ENCODE peak calls at places on chromosomes 6 and 20, in four cellular contexts. G, A, N and M are unnamed samples.

GRCh38 chr6:76697585-76697984 is 625.1 kb upstream of the IMPG1 start:
- DNase-seq in A (no peak), G (no peak), N (peak; percentile 31), M (no peak)

GRCh38 chr6:87541041-87541440 is 48.7 kb downstream of the RARS2 start:
- DNase-seq in N (no peak), G (no peak), A (no peak), M (no peak)

GRCh38 chr6:154319231-154319858 is 37.3 kb downstream of the IPCEF1 start:
- DNase-seq in G (no peak), N (no peak), A (peak; percentile 16), M (peak; percentile 70)

GRCh38 chr20:63380346-63380870 is 19.3 kb upstream of the CHRNA4 start:
- DNase-seq in A (no peak), N (no peak), G (no peak), M (no peak)

GRCh38 chr6:106160189-106160588 is 74.1 kb downstream of the PRDM1 start:
- DNase-seq in G (no peak), N (no peak), A (no peak), M (no peak)

GRCh38 chr6:53180678-53181077 is 32.0 kb upstream of the GCM1 start:
- DNase-seq in G (no peak), N (no peak), A (no peak), M (no peak)

GRCh38 chr6:74282143-74282689 is 586.2 kb downstream of the CD109 start:
- DNase-seq in G (no peak), N (no peak), A (no peak), M (no peak)

GRCh38 chr6:84669945-84670344 is 94.5 kb downstream of the TBX18 start:
- DNase-seq in A (no peak), N (no peak), G (no peak), M (no peak)

GRCh38 chr20:1907586-1907985 is 12.4 kb downstream of the SIRPA start:
- DNase-seq in N (peak; percentile 47), G (no peak), A (no peak), M (peak; percentile 25)

GRCh38 chr6:28841290-28841689 is 82.5 kb downstream of the TRIM27 start:
- DNase-seq in N (peak; percentile 22), A (no peak), G (no peak), M (no peak)

GRCh38 chr6:80338201-80338836 is 231.8 kb downstream of the BCKDHB start:
- DNase-seq in G (no peak), A (peak; percentile 90), N (peak; percentile 63), M (no peak)

GRCh38 chr6:45495404-45496084 is 117.8 kb upstream of the SUPT3H start:
- DNase-seq in A (no peak), N (no peak), G (no peak), M (no peak)

GRCh38 chr6:163261361-163261760 is 153.2 kb upstream of the QKI start:
- DNase-seq in A (no peak), G (no peak), N (no peak), M (no peak)

GRCh38 chr6:165849539-165850430 is 186.7 kb upstream of the PDE10A start:
- DNase-seq in G (no peak), N (no peak), A (no peak), M (no peak)

GRCh38 chr20:22623211-22623610 is 38.8 kb upstream of the FOXA2 start:
- DNase-seq in N (peak; percentile 36), A (no peak), G (no peak), M (no peak)

GRCh38 chr6:98848539-98849210 is 14.3 kb downstream of the POU3F2 start:
- DNase-seq in N (no peak), G (no peak), A (no peak), M (no peak)

GRCh38 chr6:7112741-7113313 is 5.1 kb downstream of the RREB1 start:
- DNase-seq in G (no peak), N (peak; percentile 20), A (peak; percentile 29), M (no peak)

GRCh38 chr6:13910443-13910842 is 14.3 kb upstream of the RNF182 start:
- DNase-seq in A (no peak), G (no peak), N (no peak), M (no peak)

GRCh38 chr6:8837343-8837742 is 402.0 kb upstream of the SLC35B3 start:
- DNase-seq in A (peak; percentile 3), G (no peak), N (no peak), M (no peak)

GRCh38 chr6:164753517-164753916 is 555.9 kb downstream of the C6orf118 start:
- DNase-seq in G (no peak), N (peak; percentile 88), A (no peak), M (no peak)

GRCh38 chr6:108897371-108897770 is 49.1 kb downstream of the ARMC2 start:
- DNase-seq in A (no peak), N (peak; percentile 78), G (no peak), M (no peak)

GRCh38 chr6:160254467-160255312 is 3.9 kb downstream of the SLC22A2 start:
- DNase-seq in N (peak; percentile 47), G (no peak), A (no peak), M (no peak)

GRCh38 chr20:13494019-13494418 is 144.7 kb downstream of the TASP1 start:
- DNase-seq in A (no peak), G (no peak), N (no peak), M (no peak)

GRCh38 chr6:44569931-44570385 is 182.5 kb downstream of the CDC5L start:
- DNase-seq in G (peak; percentile 32), A (peak; percentile 9), N (no peak), M (peak; percentile 46)

GRCh38 chr20:57927376-57927775 is 217.6 kb upstream of the PMEPA1 start:
- DNase-seq in G (no peak), N (no peak), A (no peak), M (no peak)

GRCh38 chr6:169048806-169049205 is 204.8 kb downstream of the THBS2 start:
- DNase-seq in A (no peak), N (no peak), G (no peak), M (no peak)

GRCh38 chr6:104639671-104640070 is 220.0 kb downstream of the HACE1 start:
- DNase-seq in N (peak; percentile 81), A (no peak), G (no peak), M (no peak)

GRCh38 chr20:47379433-47380150 is 23.1 kb upstream of the ZMYND8 start:
- DNase-seq in G (no peak), N (peak; percentile 63), A (no peak), M (peak; percentile 72)

GRCh38 chr6:33007831-33008395 is 1.5 kb downstream of the HLA-DOA start:
- DNase-seq in A (no peak), N (no peak), G (no peak), M (no peak)

GRCh38 chr6:118350881-118351430 is 197.1 kb upstream of the PLN start:
- DNase-seq in A (no peak), N (no peak), G (no peak), M (peak; percentile 27)

GRCh38 chr6:165002866-165003265 is 306.5 kb downstream of the C6orf118 start:
- DNase-seq in N (no peak), G (no peak), A (no peak), M (no peak)

GRCh38 chr6:142355481-142356174 is 53.8 kb downstream of the ADGRG6 start:
- DNase-seq in G (no peak), N (peak; percentile 41), A (no peak), M (no peak)

GRCh38 chr6:44300424-44300823 is 12.7 kb downstream of the AARS2 start:
- DNase-seq in N (no peak), G (no peak), A (no peak), M (no peak)

GRCh38 chr20:47444584-47444983 is 57.1 kb upstream of the NCOA3 start:
- DNase-seq in A (no peak), G (no peak), N (no peak), M (no peak)

GRCh38 chr6:79079425-79080130 is 1.5 kb upstream of the PHIP start:
- DNase-seq in N (peak; percentile 22), A (no peak), G (no peak), M (no peak)
- TF ChIP-seq CTCF in N (no peak), A (no peak), G (no peak), M (no peak)

DNA sequence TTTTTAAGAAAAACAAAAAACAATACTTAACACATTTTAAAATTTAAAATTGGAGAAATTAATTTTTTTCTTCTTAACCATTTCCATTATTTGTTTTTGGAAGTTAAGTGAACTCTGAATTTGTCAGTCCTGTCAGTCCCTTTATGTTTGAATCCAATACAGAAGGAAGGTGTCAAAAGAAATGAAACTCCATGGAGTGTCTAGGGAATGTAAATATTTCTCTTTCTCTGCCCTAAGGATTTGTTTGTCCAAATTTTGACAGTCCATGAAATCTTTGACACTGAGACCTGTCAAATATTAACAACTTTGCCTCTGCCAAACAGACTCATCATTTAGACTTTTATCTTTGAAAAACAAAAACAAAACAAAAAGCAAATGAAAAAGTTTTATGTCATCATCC is 166.4 kb downstream of the EPHA7 start:
- DNase-seq in G (no peak), A (no peak), N (no peak), M (no peak)
- TF ChIP-seq CTCF in G (no peak), A (no peak), N (no peak), M (no peak)

GRCh38 chr6:152642578-152643375 is 5.6 kb upstream of the SYNE1 start:
- DNase-seq in N (peak; percentile 70), A (peak; percentile 35), G (no peak), M (peak; percentile 57)
- TF ChIP-seq CTCF in N (peak; percentile 72), A (peak; percentile 44), G (no peak), M (peak; percentile 66)

GRCh38 chr6:88899569-88900316 is 63.7 kb downstream of the RNGTT start:
- DNase-seq in G (no peak), N (no peak), A (no peak), M (no peak)
- TF ChIP-seq CTCF in G (no peak), N (peak; percentile 8), A (peak; percentile 7), M (peak; percentile 44)

DNA sequence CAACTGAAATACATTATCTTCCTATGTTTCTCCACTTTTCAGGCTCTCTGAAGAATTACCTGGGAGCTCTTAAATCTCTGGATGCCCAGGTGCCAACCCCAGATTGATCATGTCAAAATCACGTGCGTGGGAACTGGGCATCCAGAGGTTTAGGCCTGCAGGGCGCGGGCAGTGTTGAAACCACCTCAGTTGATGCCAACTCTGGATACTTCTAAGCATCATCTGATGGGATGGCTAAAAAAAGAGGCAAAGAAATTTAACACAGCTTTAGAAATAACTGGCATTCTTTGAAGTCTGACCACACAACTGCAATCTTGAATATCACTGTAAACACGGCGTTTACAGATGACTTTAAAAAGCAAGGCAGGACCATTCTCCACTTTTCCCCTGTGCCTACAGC is 41.9 kb downstream of the PTGIS start:
- DNase-seq in G (no peak), A (no peak), N (no peak), M (no peak)
- TF ChIP-seq CTCF in G (no peak), A (no peak), N (no peak), M (no peak)